ENCODE peak calls at places on chromosome 4, in nine cellular contexts. One of them, this sample, is unnamed.

GRCh38 chr4:6448476-6449170 is 23.8 kb downstream of the PPP2R2C start:
- DNase-seq in stimulated activated CD4-positive, alpha-beta T cell treated with anti-CD3 and anti-CD28 coated beads, Interleukin-2, amount 100 ng/mL, for 48 hours: no peak
- DNase-seq in hepatocyte: no peak
- DNase-seq in CD4-positive, alpha-beta T cell: no peak
- DNase-seq in EL: no peak
- DNase-seq in lower lobe of right lung: no peak
- DNase-seq in AG04450: no peak
- DNase-seq in cardiac muscle cell: no peak
- DNase-seq in mesothelial cell of epicardium: no peak
- DNase-seq in this sample: no peak

GRCh38 chr4:163048447-163048846 is 118.2 kb downstream of the NAF1 start:
- DNase-seq in hepatocyte: peak; percentile 47
- DNase-seq in lower lobe of right lung: no peak
- DNase-seq in EL: peak; percentile 20
- DNase-seq in CD4-positive, alpha-beta T cell: no peak
- DNase-seq in cardiac muscle cell: peak; percentile 46
- DNase-seq in stimulated activated CD4-positive, alpha-beta T cell treated with anti-CD3 and anti-CD28 coated beads, Interleukin-2, amount 100 ng/mL, for 48 hours: no peak
- DNase-seq in AG04450: no peak
- DNase-seq in mesothelial cell of epicardium: no peak
- DNase-seq in this sample: no peak

GRCh38 chr4:62709618-62710252 is 1509.6 kb downstream of the ADGRL3 start:
- DNase-seq in hepatocyte: peak; percentile 66
- DNase-seq in cardiac muscle cell: peak; percentile 35
- DNase-seq in lower lobe of right lung: no peak
- DNase-seq in stimulated activated CD4-positive, alpha-beta T cell treated with anti-CD3 and anti-CD28 coated beads, Interleukin-2, amount 100 ng/mL, for 48 hours: no peak
- DNase-seq in mesothelial cell of epicardium: no peak
- DNase-seq in AG04450: no peak
- DNase-seq in CD4-positive, alpha-beta T cell: no peak
- DNase-seq in EL: no peak
- DNase-seq in this sample: no peak

GRCh38 chr4:121273191-121273590 is 107.6 kb downstream of the QRFPR start:
- DNase-seq in lower lobe of right lung: no peak
- DNase-seq in hepatocyte: no peak
- DNase-seq in AG04450: no peak
- DNase-seq in stimulated activated CD4-positive, alpha-beta T cell treated with anti-CD3 and anti-CD28 coated beads, Interleukin-2, amount 100 ng/mL, for 48 hours: no peak
- DNase-seq in CD4-positive, alpha-beta T cell: no peak
- DNase-seq in EL: no peak
- DNase-seq in mesothelial cell of epicardium: no peak
- DNase-seq in cardiac muscle cell: no peak
- DNase-seq in this sample: no peak

GRCh38 chr4:136927172-136927571 is 605.1 kb downstream of the PCDH18 start:
- DNase-seq in stimulated activated CD4-positive, alpha-beta T cell treated with anti-CD3 and anti-CD28 coated beads, Interleukin-2, amount 100 ng/mL, for 48 hours: no peak
- DNase-seq in cardiac muscle cell: peak; percentile 11
- DNase-seq in AG04450: no peak
- DNase-seq in CD4-positive, alpha-beta T cell: no peak
- DNase-seq in EL: peak; percentile 52
- DNase-seq in hepatocyte: no peak
- DNase-seq in lower lobe of right lung: no peak
- DNase-seq in mesothelial cell of epicardium: no peak
- DNase-seq in this sample: no peak

GRCh38 chr4:57037982-57038604 is 59.4 kb downstream of the POLR2B start:
- DNase-seq in lower lobe of right lung: peak; percentile 70
- DNase-seq in hepatocyte: peak; percentile 79
- DNase-seq in stimulated activated CD4-positive, alpha-beta T cell treated with anti-CD3 and anti-CD28 coated beads, Interleukin-2, amount 100 ng/mL, for 48 hours: peak; percentile 16
- DNase-seq in mesothelial cell of epicardium: peak; percentile 56
- DNase-seq in CD4-positive, alpha-beta T cell: no peak
- DNase-seq in EL: peak; percentile 39
- DNase-seq in AG04450: no peak
- DNase-seq in cardiac muscle cell: peak; percentile 70
- DNase-seq in this sample: no peak

GRCh38 chr4:66475596-66475995 is 805.3 kb upstream of the EPHA5 start:
- DNase-seq in hepatocyte: no peak
- DNase-seq in lower lobe of right lung: no peak
- DNase-seq in AG04450: no peak
- DNase-seq in cardiac muscle cell: peak; percentile 29
- DNase-seq in CD4-positive, alpha-beta T cell: no peak
- DNase-seq in mesothelial cell of epicardium: no peak
- DNase-seq in EL: no peak
- DNase-seq in stimulated activated CD4-positive, alpha-beta T cell treated with anti-CD3 and anti-CD28 coated beads, Interleukin-2, amount 100 ng/mL, for 48 hours: no peak
- DNase-seq in this sample: no peak

GRCh38 chr4:140893939-140894338 is 137.8 kb upstream of the TBC1D9 start:
- DNase-seq in cardiac muscle cell: peak; percentile 19
- DNase-seq in hepatocyte: peak; percentile 29
- DNase-seq in lower lobe of right lung: no peak
- DNase-seq in AG04450: peak; percentile 53
- DNase-seq in CD4-positive, alpha-beta T cell: no peak
- DNase-seq in EL: peak; percentile 20
- DNase-seq in stimulated activated CD4-positive, alpha-beta T cell treated with anti-CD3 and anti-CD28 coated beads, Interleukin-2, amount 100 ng/mL, for 48 hours: no peak
- DNase-seq in mesothelial cell of epicardium: no peak
- DNase-seq in this sample: peak; percentile 75

GRCh38 chr4:18049446-18049845 is 27.9 kb upstream of the LCORL start:
- DNase-seq in cardiac muscle cell: no peak
- DNase-seq in AG04450: no peak
- DNase-seq in mesothelial cell of epicardium: no peak
- DNase-seq in EL: peak; percentile 58
- DNase-seq in hepatocyte: no peak
- DNase-seq in CD4-positive, alpha-beta T cell: no peak
- DNase-seq in stimulated activated CD4-positive, alpha-beta T cell treated with anti-CD3 and anti-CD28 coated beads, Interleukin-2, amount 100 ng/mL, for 48 hours: no peak
- DNase-seq in lower lobe of right lung: no peak
- DNase-seq in this sample: no peak

GRCh38 chr4:188444500-188444899 is 305.3 kb downstream of the TRIML1 start:
- DNase-seq in stimulated activated CD4-positive, alpha-beta T cell treated with anti-CD3 and anti-CD28 coated beads, Interleukin-2, amount 100 ng/mL, for 48 hours: no peak
- DNase-seq in hepatocyte: no peak
- DNase-seq in mesothelial cell of epicardium: no peak
- DNase-seq in lower lobe of right lung: no peak
- DNase-seq in EL: no peak
- DNase-seq in CD4-positive, alpha-beta T cell: no peak
- DNase-seq in AG04450: no peak
- DNase-seq in cardiac muscle cell: no peak
- DNase-seq in this sample: no peak

GRCh38 chr4:153209410-153209809 is 5.2 kb downstream of the TRIM2 start:
- DNase-seq in CD4-positive, alpha-beta T cell: no peak
- DNase-seq in cardiac muscle cell: no peak
- DNase-seq in hepatocyte: peak; percentile 57
- DNase-seq in stimulated activated CD4-positive, alpha-beta T cell treated with anti-CD3 and anti-CD28 coated beads, Interleukin-2, amount 100 ng/mL, for 48 hours: no peak
- DNase-seq in lower lobe of right lung: no peak
- DNase-seq in EL: no peak
- DNase-seq in mesothelial cell of epicardium: no peak
- DNase-seq in AG04450: no peak
- DNase-seq in this sample: no peak

GRCh38 chr4:147848634-147849033 is 116.7 kb downstream of the ARHGAP10 start:
- DNase-seq in EL: no peak
- DNase-seq in stimulated activated CD4-positive, alpha-beta T cell treated with anti-CD3 and anti-CD28 coated beads, Interleukin-2, amount 100 ng/mL, for 48 hours: no peak
- DNase-seq in cardiac muscle cell: no peak
- DNase-seq in hepatocyte: no peak
- DNase-seq in AG04450: no peak
- DNase-seq in CD4-positive, alpha-beta T cell: no peak
- DNase-seq in lower lobe of right lung: no peak
- DNase-seq in mesothelial cell of epicardium: no peak
- DNase-seq in this sample: no peak